ENCODE peak calls at places on chromosomes 12 and 14, in four cellular contexts. One of them, this sample, is unnamed.

GRCh38 chr12:96466939-96467751 is 22.2 kb upstream of the CFAP54 start:
- DNase-seq in activated naive CD4-positive, alpha-beta T cell treated with anti-CD3 and anti-CD28 coated beads, Interleukin-2, amount 50 U/mL, for 72 hours: no peak
- DNase-seq in fibroblast of the conjunctiva: no peak
- DNase-seq in fibroblast of lung: no peak
- DNase-seq in this sample: no peak

GRCh38 chr12:109781668-109782321 is 51.4 kb downstream of the TRPV4 start:
- DNase-seq in fibroblast of lung: no peak
- DNase-seq in fibroblast of the conjunctiva: no peak
- DNase-seq in activated naive CD4-positive, alpha-beta T cell treated with anti-CD3 and anti-CD28 coated beads, Interleukin-2, amount 50 U/mL, for 72 hours: no peak
- DNase-seq in this sample: no peak

GRCh38 chr12:91877022-91877421 is 268.6 kb downstream of the BTG1 start:
- DNase-seq in fibroblast of lung: peak
- DNase-seq in activated naive CD4-positive, alpha-beta T cell treated with anti-CD3 and anti-CD28 coated beads, Interleukin-2, amount 50 U/mL, for 72 hours: peak
- DNase-seq in fibroblast of the conjunctiva: no peak
- DNase-seq in this sample: peak

GRCh38 chr12:131721548-131721947 is 10.7 kb downstream of the SFSWAP start:
- DNase-seq in fibroblast of the conjunctiva: no peak
- DNase-seq in activated naive CD4-positive, alpha-beta T cell treated with anti-CD3 and anti-CD28 coated beads, Interleukin-2, amount 50 U/mL, for 72 hours: no peak
- DNase-seq in fibroblast of lung: no peak
- DNase-seq in this sample: no peak

GRCh38 chr12:51864701-51865469 is 16.4 kb upstream of the FIGNL2 start:
- DNase-seq in activated naive CD4-positive, alpha-beta T cell treated with anti-CD3 and anti-CD28 coated beads, Interleukin-2, amount 50 U/mL, for 72 hours: no peak
- DNase-seq in fibroblast of the conjunctiva: no peak
- DNase-seq in fibroblast of lung: no peak
- DNase-seq in this sample: no peak

GRCh38 chr12:85923767-85924331 is 49.8 kb downstream of the NTS start:
- DNase-seq in fibroblast of the conjunctiva: peak
- DNase-seq in fibroblast of lung: peak
- DNase-seq in activated naive CD4-positive, alpha-beta T cell treated with anti-CD3 and anti-CD28 coated beads, Interleukin-2, amount 50 U/mL, for 72 hours: no peak
- DNase-seq in this sample: peak

GRCh38 chr14:50527970-50528369 is 4.4 kb downstream of the MAP4K5 start:
- DNase-seq in activated naive CD4-positive, alpha-beta T cell treated with anti-CD3 and anti-CD28 coated beads, Interleukin-2, amount 50 U/mL, for 72 hours: no peak
- DNase-seq in fibroblast of lung: no peak
- DNase-seq in fibroblast of the conjunctiva: no peak
- DNase-seq in this sample: no peak

GRCh38 chr12:112788205-112788604 is 3.3 kb upstream of the RPH3A start:
- DNase-seq in fibroblast of lung: no peak
- DNase-seq in activated naive CD4-positive, alpha-beta T cell treated with anti-CD3 and anti-CD28 coated beads, Interleukin-2, amount 50 U/mL, for 72 hours: no peak
- DNase-seq in fibroblast of the conjunctiva: no peak
- DNase-seq in this sample: no peak

GRCh38 chr14:36655963-36656768 is 5.5 kb upstream of the PAX9 start:
- DNase-seq in activated naive CD4-positive, alpha-beta T cell treated with anti-CD3 and anti-CD28 coated beads, Interleukin-2, amount 50 U/mL, for 72 hours: peak
- DNase-seq in fibroblast of lung: no peak
- DNase-seq in fibroblast of the conjunctiva: no peak
- DNase-seq in this sample: no peak

GRCh38 chr12:81843599-81843998 is 84.4 kb upstream of the PPFIA2 start:
- DNase-seq in activated naive CD4-positive, alpha-beta T cell treated with anti-CD3 and anti-CD28 coated beads, Interleukin-2, amount 50 U/mL, for 72 hours: no peak
- DNase-seq in fibroblast of lung: no peak
- DNase-seq in fibroblast of the conjunctiva: no peak
- DNase-seq in this sample: no peak

GRCh38 chr12:59874781-59875180 is 279.0 kb downstream of the SLC16A7 start:
- DNase-seq in activated naive CD4-positive, alpha-beta T cell treated with anti-CD3 and anti-CD28 coated beads, Interleukin-2, amount 50 U/mL, for 72 hours: no peak
- DNase-seq in fibroblast of the conjunctiva: no peak
- DNase-seq in fibroblast of lung: no peak
- DNase-seq in this sample: no peak

GRCh38 chr12:109715310-109716091 is 1.9 kb downstream of the FAM222A start:
- DNase-seq in fibroblast of lung: no peak
- DNase-seq in fibroblast of the conjunctiva: no peak
- DNase-seq in activated naive CD4-positive, alpha-beta T cell treated with anti-CD3 and anti-CD28 coated beads, Interleukin-2, amount 50 U/mL, for 72 hours: no peak
- DNase-seq in this sample: no peak

GRCh38 chr14:33660248-33660647 is 290.6 kb downstream of the EGLN3 start:
- DNase-seq in fibroblast of lung: no peak
- DNase-seq in fibroblast of the conjunctiva: no peak
- DNase-seq in activated naive CD4-positive, alpha-beta T cell treated with anti-CD3 and anti-CD28 coated beads, Interleukin-2, amount 50 U/mL, for 72 hours: no peak
- DNase-seq in this sample: no peak

GRCh38 chr12:59040651-59041050 is 120.3 kb upstream of the LRIG3 start:
- DNase-seq in fibroblast of lung: peak
- DNase-seq in fibroblast of the conjunctiva: peak
- DNase-seq in activated naive CD4-positive, alpha-beta T cell treated with anti-CD3 and anti-CD28 coated beads, Interleukin-2, amount 50 U/mL, for 72 hours: no peak
- DNase-seq in this sample: peak

GRCh38 chr14:85947461-85947860 is 417.5 kb downstream of the FLRT2 start:
- DNase-seq in activated naive CD4-positive, alpha-beta T cell treated with anti-CD3 and anti-CD28 coated beads, Interleukin-2, amount 50 U/mL, for 72 hours: no peak
- DNase-seq in fibroblast of the conjunctiva: no peak
- DNase-seq in fibroblast of lung: no peak
- DNase-seq in this sample: no peak

GRCh38 chr14:66070542-66071319 is 415.4 kb upstream of the CCDC196 start:
- DNase-seq in activated naive CD4-positive, alpha-beta T cell treated with anti-CD3 and anti-CD28 coated beads, Interleukin-2, amount 50 U/mL, for 72 hours: peak
- DNase-seq in fibroblast of lung: peak
- DNase-seq in fibroblast of the conjunctiva: no peak
- DNase-seq in this sample: no peak

GRCh38 chr12:19095869-19096480 is 33.6 kb upstream of the PLEKHA5 start:
- DNase-seq in fibroblast of lung: peak
- DNase-seq in fibroblast of the conjunctiva: no peak
- DNase-seq in activated naive CD4-positive, alpha-beta T cell treated with anti-CD3 and anti-CD28 coated beads, Interleukin-2, amount 50 U/mL, for 72 hours: no peak
- DNase-seq in this sample: no peak

GRCh38 chr12:102913453-102914226 is 3.4 kb downstream of the PAH start:
- DNase-seq in activated naive CD4-positive, alpha-beta T cell treated with anti-CD3 and anti-CD28 coated beads, Interleukin-2, amount 50 U/mL, for 72 hours: no peak
- DNase-seq in fibroblast of lung: no peak
- DNase-seq in fibroblast of the conjunctiva: no peak
- DNase-seq in this sample: no peak

GRCh38 chr12:10716704-10717315 is 6.3 kb downstream of the YBX3 start:
- DNase-seq in activated naive CD4-positive, alpha-beta T cell treated with anti-CD3 and anti-CD28 coated beads, Interleukin-2, amount 50 U/mL, for 72 hours: no peak
- DNase-seq in fibroblast of lung: peak
- DNase-seq in fibroblast of the conjunctiva: peak
- DNase-seq in this sample: peak

GRCh38 chr12:66467932-66468331 is 165.6 kb downstream of the HELB start:
- DNase-seq in fibroblast of the conjunctiva: no peak
- DNase-seq in activated naive CD4-positive, alpha-beta T cell treated with anti-CD3 and anti-CD28 coated beads, Interleukin-2, amount 50 U/mL, for 72 hours: no peak
- DNase-seq in fibroblast of lung: no peak
- DNase-seq in this sample: no peak

GRCh38 chr12:111034148-111034910 is 114.0 kb upstream of the MYL2 start:
- DNase-seq in fibroblast of lung: no peak
- DNase-seq in activated naive CD4-positive, alpha-beta T cell treated with anti-CD3 and anti-CD28 coated beads, Interleukin-2, amount 50 U/mL, for 72 hours: peak
- DNase-seq in fibroblast of the conjunctiva: no peak
- DNase-seq in this sample: no peak